ENCODE peak calls at places on chromosomes 5 and 9, in eight cellular contexts. I, Y, U, D, J, L, V and G are unnamed samples.
A peak's percentile ranks its signal among the peaks of the same experiment; 100 is the strongest.

GRCh38 chr9:131272212-131272611 is 4.1 kb downstream of the FAM78A start:
- DNase-seq in I (no peak), Y (no peak), U (no peak), D (no peak), J (no peak), L (no peak), V (no peak), G (no peak)

GRCh38 chr5:19891658-19892057 is 96.3 kb downstream of the CDH18 start:
- DNase-seq in I (no peak), Y (no peak), U (peak; percentile 37), D (no peak), J (no peak), L (no peak), V (peak; percentile 21), G (peak; percentile 55)

GRCh38 chr5:175557778-175558177 is 79.4 kb downstream of the SFXN1 start:
- DNase-seq in I (no peak), Y (no peak), U (no peak), D (no peak), J (no peak), L (no peak), V (no peak), G (no peak)

GRCh38 chr5:127938746-127939145 is 144.8 kb upstream of the SLC12A2 start:
- DNase-seq in I (no peak), Y (no peak), U (no peak), D (no peak), J (no peak), L (no peak), V (no peak), G (no peak)

GRCh38 chr5:61053937-61054336 is 108.3 kb downstream of the SMIM15 start:
- DNase-seq in I (no peak), Y (no peak), U (peak; percentile 20), D (no peak), J (no peak), L (no peak), V (no peak), G (no peak)

GRCh38 chr5:142323480-142324376 is 1.1 kb downstream of the SPRY4 start:
- DNase-seq in I (peak; percentile 45), Y (peak; percentile 21), U (peak; percentile 68), D (peak; percentile 80), J (peak; percentile 64), L (no peak), V (no peak), G (peak; percentile 59)

GRCh38 chr9:109640232-109641078 is 139.5 kb upstream of the PALM2AKAP2 start:
- DNase-seq in I (peak; percentile 35), Y (no peak), U (peak; percentile 6), D (peak; percentile 87), J (peak; percentile 78), L (no peak), V (no peak), G (peak; percentile 85)

GRCh38 chr5:41921874-41922273 is 3.2 kb upstream of the FBXO4 start:
- DNase-seq in I (no peak), Y (no peak), U (peak; percentile 68), D (no peak), J (no peak), L (no peak), V (no peak), G (peak; percentile 9)

GRCh38 chr5:92401492-92401891 is 1018.4 kb upstream of the ARRDC3 start:
- DNase-seq in I (no peak), Y (no peak), U (peak; percentile 63), D (no peak), J (no peak), L (no peak), V (no peak), G (no peak)

GRCh38 chr5:98111686-98112085 is 661.8 kb upstream of the RGMB start:
- DNase-seq in I (no peak), Y (no peak), U (no peak), D (no peak), J (no peak), L (no peak), V (no peak), G (no peak)

GRCh38 chr9:105328872-105329728 is 84.6 kb downstream of the SLC44A1 start:
- DNase-seq in I (peak; percentile 22), Y (no peak), U (no peak), D (peak; percentile 65), J (no peak), L (no peak), V (no peak), G (no peak)

GRCh38 chr9:26243722-26244121 is 565.5 kb upstream of the TUSC1 start:
- DNase-seq in I (no peak), Y (no peak), U (peak; percentile 44), D (no peak), J (no peak), L (no peak), V (peak; percentile 27), G (no peak)

GRCh38 chr9:68533678-68534077 is 7.0 kb downstream of the TMEM252 start:
- DNase-seq in I (no peak), Y (no peak), U (no peak), D (no peak), J (no peak), L (no peak), V (no peak), G (no peak)

GRCh38 chr9:136820947-136821332 is 13.2 kb downstream of the RABL6 start:
- DNase-seq in I (no peak), Y (no peak), U (peak; percentile 24), D (no peak), J (no peak), L (no peak), V (no peak), G (no peak)
- H3K4me3 ChIP-seq in I (peak overlapping the region; percentile 41), Y (peak overlapping the region; percentile 33), U (peak overlapping the region; percentile 2), D (peak overlapping the region; percentile 57), J (no peak overlapping the region), L (no peak overlapping the region), V (no peak overlapping the region), G (no peak overlapping the region)

GRCh38 chr9:136605966-136606365 is 56.8 kb upstream of the EGFL7 start:
- DNase-seq in I (no peak), Y (no peak), U (no peak), D (no peak), J (no peak), L (no peak), V (no peak), G (no peak)

GRCh38 chr9:136609160-136609475 is 53.6 kb upstream of the EGFL7 start:
- DNase-seq in I (no peak), Y (no peak), U (no peak), D (no peak), J (no peak), L (no peak), V (no peak), G (no peak)

GRCh38 chr9:136606687-136607333 is 55.9 kb upstream of the EGFL7 start:
- DNase-seq in I (no peak), Y (no peak), U (no peak), D (no peak), J (no peak), L (no peak), V (no peak), G (no peak)

GRCh38 chr9:136608331-136609159 is 54.2 kb upstream of the EGFL7 start:
- DNase-seq in I (no peak), Y (no peak), U (no peak), D (no peak), J (no peak), L (no peak), V (no peak), G (no peak)

GRCh38 chr9:136607334-136607919 is 55.3 kb upstream of the EGFL7 start:
- DNase-seq in I (no peak), Y (no peak), U (no peak), D (no peak), J (no peak), L (no peak), V (no peak), G (no peak)
- H3K4me3 ChIP-seq in I (no peak overlapping the region), Y (no peak overlapping the region), U (no peak overlapping the region), D (no peak overlapping the region), J (no peak overlapping the region), L (no peak overlapping the region), V (no peak overlapping the region), G (no peak overlapping the region)

GRCh38 chr5:159444441-159445082 is 114.3 kb upstream of the IL12B start:
- DNase-seq in I (no peak), Y (peak; percentile 32), U (peak; percentile 81), D (no peak), J (no peak), L (peak; percentile 49), V (peak; percentile 23), G (no peak)

GRCh38 chr5:159441441-159441840 is 111.2 kb upstream of the IL12B start:
- DNase-seq in I (no peak), Y (no peak), U (no peak), D (peak; percentile 62), J (no peak), L (no peak), V (no peak), G (no peak)

GRCh38 chr5:159440948-159441347 is 110.7 kb upstream of the IL12B start:
- DNase-seq in I (no peak), Y (no peak), U (no peak), D (no peak), J (no peak), L (no peak), V (no peak), G (no peak)

GRCh38 chr5:159440235-159440634 is 109.9 kb upstream of the IL12B start:
- DNase-seq in I (no peak), Y (no peak), U (no peak), D (no peak), J (no peak), L (no peak), V (no peak), G (no peak)

DNA sequence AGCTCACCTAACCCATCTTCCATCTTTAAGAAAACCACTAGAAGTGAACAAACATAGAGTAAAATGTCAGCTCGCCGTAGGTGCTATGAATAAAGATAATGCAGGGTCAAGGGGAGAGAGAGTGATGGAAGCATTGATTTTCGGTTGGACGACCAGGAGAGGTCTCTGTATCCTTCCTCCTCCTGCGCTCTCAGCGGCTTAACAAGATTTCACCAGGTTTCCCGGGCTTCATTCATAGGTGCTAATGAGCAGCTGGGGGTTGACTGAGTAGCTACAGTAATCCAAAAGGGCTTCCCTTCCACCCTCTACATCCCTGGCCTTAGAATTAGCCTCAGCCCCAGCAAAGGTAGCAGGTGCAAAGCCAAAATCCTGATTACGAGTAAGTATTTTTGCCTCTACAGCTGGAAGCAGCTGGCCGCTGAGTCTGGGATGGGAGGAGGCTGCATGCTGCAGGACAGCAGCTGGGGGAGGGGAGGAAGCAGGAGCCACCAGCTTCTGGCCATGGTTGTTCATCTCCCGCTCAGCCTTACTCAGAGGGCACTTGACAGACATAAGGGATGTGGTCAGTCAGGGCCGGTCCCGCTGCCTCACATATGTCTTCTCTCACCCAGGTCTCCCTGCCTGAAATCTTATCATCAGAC is 112.0 kb upstream of the IL12B start:
- DNase-seq in I (no peak), Y (no peak), U (peak; percentile 7), D (peak; percentile 69), J (no peak), L (no peak), V (no peak), G (no peak)
- H3K4me3 ChIP-seq in I (no peak overlapping the region), Y (no peak overlapping the region), U (no peak overlapping the region), D (no peak overlapping the region), J (no peak overlapping the region), L (no peak overlapping the region), V (no peak overlapping the region), G (no peak overlapping the region)

GRCh38 chr5:157600252-157600651 is 24.7 kb upstream of the ADAM19 start:
- DNase-seq in I (no peak), Y (no peak), U (no peak), D (no peak), J (no peak), L (no peak), V (no peak), G (no peak)
- H3K4me3 ChIP-seq in I (no peak overlapping the region), Y (no peak overlapping the region), U (no peak overlapping the region), D (no peak overlapping the region), J (no peak overlapping the region), L (no peak overlapping the region), V (no peak overlapping the region), G (no peak overlapping the region)